ENCODE peak calls at places on chromosomes 13 and 19, in nine cellular contexts. Y is NCI-H446 treated with DMSO at 0.1 percent for 48 hours; C is nucleus accumbens; H is NCI-H2107; E is frontal cortex; S is LoVo; P is EL; D is SHP77; K is stimulated activated CD8-positive, alpha-beta memory T cell treated with anti-CD3 and anti-CD28 coated beads, Interleukin-4, amount 100 ng/mL, for 1 hour. T is an unnamed sample.

GRCh38 chr13:72205773-72206172 is 338.8 kb upstream of the DACH1 start:
- DNase-seq in E (no peak), C (no peak), K (no peak), S (peak; percentile 6), Y (no peak), P (peak; percentile 4), H (no peak), D (no peak), T (no peak)

GRCh38 chr13:42612021-42612765 is 38.2 kb downstream of the TNFSF11 start:
- DNase-seq in H (no peak), K (no peak), P (no peak), D (no peak), S (no peak), C (no peak), Y (peak; percentile 2), E (no peak), T (no peak)

GRCh38 chr19:16637535-16637934 is 9.5 kb upstream of the MED26 start:
- DNase-seq in D (no peak), P (no peak), H (no peak), K (no peak), E (no peak), Y (no peak), S (no peak), C (no peak), T (no peak)

GRCh38 chr13:99970761-99971575 is 599 bp downstream of the ZIC5 start:
- DNase-seq in E (no peak), D (no peak), C (no peak), Y (no peak), S (no peak), H (no peak), K (no peak), P (no peak), T (no peak)

GRCh38 chr19:10420444-10421239 is at the start of gene PDE4A:
- DNase-seq in H (no peak), Y (peak; percentile 17), P (peak; percentile 50), E (no peak), K (no peak), D (peak; percentile 41), C (no peak), S (no peak), T (no peak)

GRCh38 chr13:34543836-34544235 is 398.2 kb upstream of the NBEA start:
- DNase-seq in D (no peak), S (no peak), K (no peak), E (no peak), C (no peak), P (no peak), Y (no peak), H (no peak), T (no peak)

GRCh38 chr19:40464059-40465024 is 1.2 kb downstream of the BLVRB start:
- DNase-seq in Y (peak; percentile 41), P (peak; percentile 90), H (peak; percentile 52), D (peak; percentile 86), K (peak; percentile 52), C (no peak), E (peak; percentile 71), S (peak; percentile 90), T (peak; percentile 76)

GRCh38 chr19:38455031-38455430 is 21.5 kb downstream of the RYR1 start:
- DNase-seq in D (no peak), C (no peak), H (no peak), E (no peak), K (no peak), S (no peak), Y (no peak), P (peak; percentile 11), T (no peak)

GRCh38 chr19:1400281-1401137 is 833 bp downstream of the GAMT start:
- DNase-seq in P (peak; percentile 42), Y (no peak), S (no peak), C (no peak), E (peak; percentile 79), H (peak; percentile 35), D (peak; percentile 65), K (no peak), T (no peak)